ENCODE peak calls at places on chromosomes 7 and 10, in six cellular contexts. N is tibial artery, A is thoracic aorta, F is AG10803, H is A549, D is suprapubic skin. J is an unnamed sample.

GRCh38 chr10:110781139-110781538 is 90.6 kb upstream of the PDCD4 start:
- DNase-seq in N (no peak), A (no peak), F (no peak), H (no peak), D (no peak), J (no peak)

GRCh38 chr7:99365318-99366141 is 9.0 kb upstream of the ARPC1B start:
- DNase-seq in N (no peak), A (no peak), F (no peak), H (peak), D (no peak), J (no peak)

GRCh38 chr7:80521809-80522208 is 9.9 kb upstream of the GNAT3 start:
- DNase-seq in N (no peak), A (no peak), F (no peak), H (no peak), D (no peak), J (no peak)

GRCh38 chr7:151893405-151893923 is 16.5 kb upstream of the PRKAG2 start:
- DNase-seq in N (peak), A (no peak), F (no peak), H (no peak), D (no peak), J (no peak)

GRCh38 chr7:1164436-1164835 is 4.4 kb upstream of the ZFAND2A start:
- DNase-seq in N (no peak), A (no peak), F (no peak), H (no peak), D (no peak), J (no peak)

GRCh38 chr10:101897633-101898032 is 54.0 kb upstream of the KCNIP2 start:
- DNase-seq in N (no peak), A (no peak), F (no peak), H (no peak), D (no peak), J (no peak)

GRCh38 chr7:29255839-29256782 is 61.5 kb downstream of the CHN2 start:
- DNase-seq in N (no peak), A (no peak), F (no peak), H (no peak), D (no peak), J (no peak)

GRCh38 chr7:157703534-157704195 is 366.9 kb downstream of the DNAJB6 start:
- DNase-seq in N (peak), A (no peak), F (no peak), H (no peak), D (peak), J (no peak)

GRCh38 chr10:17836917-17837316 is 27.8 kb downstream of the MRC1 start:
- DNase-seq in N (no peak), A (no peak), F (peak), H (peak), D (no peak), J (no peak)

GRCh38 chr10:101385866-101386658 is 32.1 kb downstream of the BTRC start:
- DNase-seq in N (no peak), A (no peak), F (no peak), H (no peak), D (no peak), J (no peak)

GRCh38 chr10:74213019-74213418 is 62.0 kb downstream of the ADK start:
- DNase-seq in N (no peak), A (no peak), F (no peak), H (no peak), D (no peak), J (no peak)

GRCh38 chr10:57222603-57223002 is 861.5 kb upstream of the ZWINT start:
- DNase-seq in N (no peak), A (no peak), F (no peak), H (no peak), D (no peak), J (no peak)

GRCh38 chr10:75202321-75203096 is 8.1 kb upstream of the VDAC2 start:
- DNase-seq in N (peak), A (peak), F (peak), H (peak), D (no peak), J (no peak)

GRCh38 chr7:105890290-105890997 is 14.0 kb upstream of the ATXN7L1 start:
- DNase-seq in N (no peak), A (no peak), F (peak), H (no peak), D (no peak), J (no peak)

GRCh38 chr7:135147899-135148721 is at the start of gene TMEM140:
- DNase-seq in N (no peak), A (no peak), F (peak), H (peak), D (no peak), J (no peak)

GRCh38 chr7:158814637-158815036 is 14.7 kb downstream of the ESYT2 start:
- DNase-seq in N (no peak), A (no peak), F (no peak), H (no peak), D (no peak), J (no peak)

GRCh38 chr10:34726862-34727261 is 88.2 kb downstream of the PARD3 start:
- DNase-seq in N (no peak), A (no peak), F (no peak), H (no peak), D (no peak), J (no peak)

GRCh38 chr7:32088336-32088975 is 18.2 kb upstream of the PDE1C start:
- DNase-seq in N (no peak), A (no peak), F (no peak), H (no peak), D (no peak), J (no peak)

GRCh38 chr10:114714281-114714741 is 56.2 kb upstream of the ABLIM1 start:
- DNase-seq in N (no peak), A (no peak), F (peak), H (peak), D (no peak), J (no peak)

GRCh38 chr7:149599636-149600206 is 102.1 kb upstream of the ZNF746 start:
- DNase-seq in N (no peak), A (no peak), F (no peak), H (no peak), D (no peak), J (no peak)

GRCh38 chr10:775245-776075 is 86.0 kb upstream of the DIP2C start:
- DNase-seq in N (peak), A (peak), F (peak), H (no peak), D (no peak), J (no peak)

GRCh38 chr10:3873728-3874461 is 88.9 kb upstream of the KLF6 start:
- DNase-seq in N (no peak), A (no peak), F (peak), H (peak), D (no peak), J (no peak)

GRCh38 chr7:90595341-90595800 is 750 bp upstream of the CDK14 start:
- DNase-seq in N (no peak), A (no peak), F (peak), H (no peak), D (no peak), J (peak)

GRCh38 chr10:108791030-108791429 is 1132.3 kb downstream of the XPNPEP1 start:
- DNase-seq in N (no peak), A (no peak), F (no peak), H (no peak), D (no peak), J (no peak)

GRCh38 chr7:18975689-18976280 is 141.7 kb downstream of the TWIST1 start:
- DNase-seq in N (no peak), A (no peak), F (no peak), H (no peak), D (no peak), J (no peak)

GRCh38 chr7:112056409-112056808 is 149.8 kb downstream of the DOCK4 start:
- DNase-seq in N (no peak), A (no peak), F (peak), H (peak), D (no peak), J (no peak)

GRCh38 chr10:99329238-99329890 is at the start of gene CNNM1:
- DNase-seq in N (no peak), A (no peak), F (peak), H (peak), D (peak), J (peak)

GRCh38 chr7:103065666-103066065 is 8.9 kb downstream of the FBXL13 start:
- DNase-seq in N (no peak), A (no peak), F (peak), H (peak), D (no peak), J (peak)

GRCh38 chr7:68828575-68828974 is 769.7 kb upstream of the AUTS2 start:
- DNase-seq in N (no peak), A (no peak), F (peak), H (no peak), D (no peak), J (no peak)

GRCh38 chr7:70707823-70708243 is 424.1 kb upstream of the GALNT17 start:
- DNase-seq in N (no peak), A (no peak), F (no peak), H (no peak), D (no peak), J (no peak)

GRCh38 chr10:6669269-6669859 is 89.3 kb upstream of the PRKCQ start:
- DNase-seq in N (no peak), A (no peak), F (peak), H (peak), D (no peak), J (peak)

GRCh38 chr7:142770720-142771352 is at the start of gene PRSS2:
- DNase-seq in N (no peak), A (no peak), F (no peak), H (no peak), D (no peak), J (no peak)

GRCh38 chr10:59791602-59792001 is 38.3 kb upstream of the MRLN start:
- DNase-seq in N (no peak), A (no peak), F (no peak), H (no peak), D (no peak), J (no peak)

GRCh38 chr10:110425684-110426293 is 71.9 kb upstream of the DUSP5 start:
- DNase-seq in N (no peak), A (no peak), F (peak), H (peak), D (no peak), J (no peak)

GRCh38 chr10:99984201-99984600 is 25.5 kb downstream of the DNMBP start:
- DNase-seq in N (no peak), A (no peak), F (peak), H (no peak), D (no peak), J (no peak)

GRCh38 chr10:97633921-97634320 is 621 bp upstream of the MORN4 start:
- DNase-seq in N (no peak), A (no peak), F (peak), H (peak), D (no peak), J (peak)

GRCh38 chr7:29243777-29244655 is 49.4 kb downstream of the CHN2 start:
- DNase-seq in N (no peak), A (no peak), F (no peak), H (peak), D (no peak), J (no peak)

GRCh38 chr10:100969175-100970075 is at the start of gene SEMA4G:
- DNase-seq in N (no peak), A (no peak), F (peak), H (peak), D (no peak), J (peak)

GRCh38 chr10:85786401-85786899 is 580.1 kb downstream of the GRID1 start:
- DNase-seq in N (no peak), A (no peak), F (no peak), H (no peak), D (no peak), J (no peak)
- TF ChIP-seq CTCF in N (no peak), A (no peak), F (peak), H (no peak), D (no peak), J (peak)

DNA sequence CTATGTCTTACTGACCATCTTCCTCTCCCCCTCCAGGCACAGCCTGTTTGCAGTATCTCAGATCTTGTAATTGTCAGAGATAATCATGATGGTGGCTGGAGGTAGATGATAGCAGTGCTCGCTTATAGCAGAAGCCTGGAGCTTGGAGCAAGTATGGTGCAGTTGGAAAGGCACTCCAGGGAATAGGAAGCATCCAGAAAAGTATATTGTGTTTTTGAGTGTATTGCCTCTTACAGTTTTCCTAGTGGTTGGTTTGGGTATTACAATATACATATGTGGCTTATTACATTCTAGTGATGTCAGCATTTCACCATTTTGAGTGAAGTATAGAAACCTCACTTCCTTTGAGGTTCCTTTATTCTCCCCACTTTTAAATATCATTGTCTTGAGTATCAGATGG is 101.5 kb downstream of the STK31 start:
- DNase-seq in N (no peak), A (no peak), F (no peak), H (peak), D (no peak), J (no peak)
- TF ChIP-seq CTCF in N (no peak), A (peak), F (peak), H (no peak), D (no peak), J (peak)

DNA sequence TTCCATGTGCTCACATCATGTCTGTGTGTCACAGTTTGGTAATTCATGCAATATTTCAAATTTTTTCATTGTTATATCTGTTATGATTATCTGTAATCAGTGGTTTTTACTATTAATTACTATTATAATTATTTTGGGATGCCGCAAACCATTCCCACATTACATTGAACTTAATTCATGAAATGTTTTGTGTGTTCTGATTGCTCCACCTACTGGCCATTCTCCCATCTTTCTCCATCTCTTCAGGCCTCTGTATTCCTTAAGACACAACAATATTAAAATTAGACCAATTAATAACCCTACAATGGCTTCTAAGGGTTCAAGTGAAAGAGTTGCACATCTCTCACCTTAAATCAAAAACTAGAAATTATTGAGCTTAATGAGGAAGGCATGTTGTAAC is 398.5 kb downstream of the PCDH15 start:
- DNase-seq in N (no peak), A (no peak), F (no peak), H (peak), D (no peak), J (no peak)
- TF ChIP-seq CTCF in N (no peak), A (no peak), F (no peak), H (peak), D (no peak), J (peak)

GRCh38 chr10:48462482-48463020 is 142.3 kb downstream of the ARHGAP22 start:
- DNase-seq in N (no peak), A (no peak), F (no peak), H (no peak), D (peak), J (no peak)

GRCh38 chr10:48460148-48460545 is 144.7 kb downstream of the ARHGAP22 start:
- DNase-seq in N (no peak), A (no peak), F (no peak), H (no peak), D (no peak), J (no peak)

GRCh38 chr10:48459270-48460147 is 145.4 kb downstream of the ARHGAP22 start:
- DNase-seq in N (no peak), A (no peak), F (no peak), H (no peak), D (peak), J (no peak)

GRCh38 chr10:48463318-48464003 is 141.4 kb downstream of the ARHGAP22 start:
- DNase-seq in N (no peak), A (no peak), F (peak), H (no peak), D (peak), J (no peak)

GRCh38 chr10:48461623-48462481 is 143.0 kb downstream of the ARHGAP22 start:
- DNase-seq in N (no peak), A (no peak), F (no peak), H (no peak), D (peak), J (no peak)
- TF ChIP-seq CTCF in N (no peak), A (no peak), F (no peak), H (no peak), D (no peak), J (no peak)

J was measured in neural crest cell.